ENCODE peak calls at places on chromosomes 3 and 15, in eight cellular contexts. K is body of pancreas; I is glutamatergic neuron; N is AG09309; H is omental fat pad; U is activated T-helper 1 cell treated with Interleukin-2 at 50 U/mL for 16 hours; T is MG63; O is activated CD4-positive, alpha-beta memory T cell treated with anti-CD3 and anti-CD28 coated beads, Interleukin-2, amount 10 ng/mL, durations not matched to agents 7 days and 5 days. X is an unnamed sample.

GRCh38 chr3:121723485-121723884 is 26.1 kb downstream of the GOLGB1 start:
- DNase-seq in K (no peak), I (no peak), N (no peak), H (no peak), U (no peak), T (no peak), O (no peak), X (no peak)

GRCh38 chr3:24680214-24680967 is 185.7 kb upstream of the THRB start:
- DNase-seq in K (peak; percentile 69), I (peak; percentile 89), N (no peak), H (peak; percentile 58), U (no peak), T (no peak), O (peak; percentile 55), X (peak; percentile 67)

GRCh38 chr15:23570466-23570865 is 5.0 kb downstream of the MKRN3 start:
- DNase-seq in K (no peak), I (peak; percentile 23), N (no peak), H (no peak), U (no peak), T (no peak), O (no peak), X (no peak)

GRCh38 chr15:64426845-64427465 is 33.4 kb upstream of the ZNF609 start:
- DNase-seq in K (no peak), I (no peak), N (peak; percentile 21), H (no peak), U (no peak), T (no peak), O (no peak), X (no peak)

GRCh38 chr15:47715856-47716445 is 1.4 kb upstream of the SEMA6D start:
- DNase-seq in K (no peak), I (no peak), N (no peak), H (no peak), U (no peak), T (peak; percentile 71), O (no peak), X (no peak)

GRCh38 chr3:67037615-67038014 is 39.5 kb downstream of the KBTBD8 start:
- DNase-seq in K (no peak), I (no peak), N (no peak), H (no peak), U (no peak), T (no peak), O (no peak), X (no peak)

GRCh38 chr3:14303336-14304100 is 98.9 kb upstream of the SLC6A6 start:
- DNase-seq in K (no peak), I (no peak), N (no peak), H (no peak), U (no peak), T (peak; percentile 81), O (no peak), X (no peak)

GRCh38 chr15:94387854-94388441 is 156.6 kb downstream of the MCTP2 start:
- DNase-seq in K (no peak), I (no peak), N (no peak), H (no peak), U (no peak), T (no peak), O (peak; percentile 32), X (no peak)

GRCh38 chr3:51389423-51390183 is 1.5 kb upstream of the RBM15B start:
- DNase-seq in K (peak; percentile 57), I (peak; percentile 73), N (no peak), H (no peak), U (peak; percentile 36), T (peak; percentile 35), O (peak; percentile 60), X (no peak)

GRCh38 chr15:68334661-68335124 is 57.1 kb downstream of the FEM1B start:
- DNase-seq in K (no peak), I (no peak), N (peak; percentile 61), H (no peak), U (no peak), T (no peak), O (no peak), X (no peak)

GRCh38 chr3:8451696-8452095 is 49.9 kb upstream of the LMCD1 start:
- DNase-seq in K (no peak), I (no peak), N (peak; percentile 33), H (no peak), U (no peak), T (no peak), O (no peak), X (no peak)

GRCh38 chr3:121567649-121568048 is at the start of gene ARGFX:
- DNase-seq in K (no peak), I (no peak), N (no peak), H (no peak), U (no peak), T (no peak), O (no peak), X (no peak)

GRCh38 chr3:53484979-53485378 is 9.4 kb upstream of the CACNA1D start:
- DNase-seq in K (no peak), I (no peak), N (no peak), H (no peak), U (no peak), T (no peak), O (no peak), X (no peak)

GRCh38 chr3:63655519-63655918 is 3.0 kb downstream of the SNTN start:
- DNase-seq in K (no peak), I (no peak), N (peak; percentile 90), H (no peak), U (no peak), T (no peak), O (no peak), X (no peak)

GRCh38 chr15:86432861-86433260 is 353.2 kb downstream of the AGBL1 start:
- DNase-seq in K (no peak), I (no peak), N (no peak), H (no peak), U (no peak), T (peak; percentile 7), O (no peak), X (no peak)

GRCh38 chr3:105260385-105260784 is 106.3 kb upstream of the ALCAM start:
- DNase-seq in K (no peak), I (no peak), N (no peak), H (no peak), U (no peak), T (peak; percentile 13), O (no peak), X (no peak)

GRCh38 chr3:31248619-31248992 is 284.1 kb upstream of the STT3B start:
- DNase-seq in K (no peak), I (no peak), N (no peak), H (no peak), U (no peak), T (no peak), O (no peak), X (no peak)

GRCh38 chr3:171711461-171711860 is 98.8 kb downstream of the PLD1 start:
- DNase-seq in K (no peak), I (no peak), N (no peak), H (no peak), U (no peak), T (no peak), O (no peak), X (no peak)

GRCh38 chr3:149967067-149967685 is 3.5 kb downstream of the PFN2 start:
- DNase-seq in K (no peak), I (no peak), N (no peak), H (no peak), U (no peak), T (no peak), O (no peak), X (no peak)

GRCh38 chr3:185813691-185814215 is 11.1 kb downstream of the IGF2BP2 start:
- DNase-seq in K (no peak), I (no peak), N (no peak), H (no peak), U (no peak), T (peak; percentile 78), O (no peak), X (no peak)

GRCh38 chr3:195900426-195901355 is 7.7 kb downstream of the TNK2 start:
- DNase-seq in K (no peak), I (no peak), N (no peak), H (no peak), U (peak; percentile 31), T (peak; percentile 96), O (peak; percentile 72), X (no peak)

GRCh38 chr3:11749486-11749885 is 97.2 kb downstream of the TAMM41 start:
- DNase-seq in K (no peak), I (no peak), N (no peak), H (no peak), U (no peak), T (peak; percentile 39), O (no peak), X (no peak)

GRCh38 chr15:22839046-22839705 is 710 bp downstream of the NIPA2 start:
- DNase-seq in K (no peak), I (no peak), N (no peak), H (no peak), U (no peak), T (no peak), O (no peak), X (no peak)

GRCh38 chr3:162641869-162642350 is 1145.3 kb downstream of the OTOL1 start:
- DNase-seq in K (no peak), I (no peak), N (no peak), H (no peak), U (no peak), T (no peak), O (no peak), X (no peak)